ENCODE peak calls at places on chromosomes 1 and 21, in five cellular contexts. One of them, this sample, is unnamed.

GRCh38 chr1:103220503-103221095 is 112.3 kb upstream of the COL11A1 start:
- DNase-seq in neuronal stem cell: no peak
- DNase-seq in mesendoderm: no peak
- DNase-seq in H9: no peak
- DNase-seq in IMR-90: peak
- DNase-seq in this sample: no peak

GRCh38 chr1:38780133-38780532 is 79.4 kb downstream of the RRAGC start:
- DNase-seq in neuronal stem cell: no peak
- DNase-seq in mesendoderm: no peak
- DNase-seq in H9: no peak
- DNase-seq in IMR-90: no peak
- DNase-seq in this sample: no peak

GRCh38 chr1:235161685-235162327 is 756 bp upstream of the RBM34 start:
- DNase-seq in neuronal stem cell: no peak
- DNase-seq in mesendoderm: no peak
- DNase-seq in H9: no peak
- DNase-seq in IMR-90: no peak
- DNase-seq in this sample: no peak

GRCh38 chr1:167208624-167208976 is 12.1 kb upstream of the POU2F1 start:
- DNase-seq in neuronal stem cell: no peak
- DNase-seq in mesendoderm: no peak
- DNase-seq in H9: no peak
- DNase-seq in IMR-90: no peak
- DNase-seq in this sample: no peak

GRCh38 chr1:112998592-112999235 is 42.7 kb upstream of the SLC16A1 start:
- DNase-seq in neuronal stem cell: no peak
- DNase-seq in mesendoderm: peak
- DNase-seq in H9: no peak
- DNase-seq in IMR-90: peak
- DNase-seq in this sample: no peak

GRCh38 chr1:231354330-231355020 is 16.4 kb downstream of the SPRTN start:
- DNase-seq in neuronal stem cell: no peak
- DNase-seq in mesendoderm: no peak
- DNase-seq in H9: no peak
- DNase-seq in IMR-90: peak
- DNase-seq in this sample: no peak

GRCh38 chr1:98661544-98662353 is at the start of gene SNX7:
- DNase-seq in neuronal stem cell: peak
- DNase-seq in mesendoderm: peak
- DNase-seq in H9: peak
- DNase-seq in IMR-90: peak
- DNase-seq in this sample: peak

GRCh38 chr1:59427784-59428183 is 130.9 kb downstream of the FGGY start:
- DNase-seq in neuronal stem cell: no peak
- DNase-seq in mesendoderm: no peak
- DNase-seq in H9: no peak
- DNase-seq in IMR-90: no peak
- DNase-seq in this sample: no peak

GRCh38 chr1:81760487-81761097 is 40.1 kb upstream of the ADGRL2 start:
- DNase-seq in neuronal stem cell: no peak
- DNase-seq in mesendoderm: no peak
- DNase-seq in H9: no peak
- DNase-seq in IMR-90: peak
- DNase-seq in this sample: peak

GRCh38 chr1:226474443-226475111 is 66.7 kb upstream of the PARP1 start:
- DNase-seq in neuronal stem cell: no peak
- DNase-seq in mesendoderm: peak
- DNase-seq in H9: peak
- DNase-seq in IMR-90: no peak
- DNase-seq in this sample: no peak

GRCh38 chr21:44736291-44737004 is 25.1 kb upstream of the TSPEAR start:
- DNase-seq in neuronal stem cell: no peak
- DNase-seq in mesendoderm: no peak
- DNase-seq in H9: peak
- DNase-seq in IMR-90: no peak
- DNase-seq in this sample: no peak

GRCh38 chr21:41600116-41600515 is 92.2 kb upstream of the TMPRSS2 start:
- DNase-seq in neuronal stem cell: no peak
- DNase-seq in mesendoderm: no peak
- DNase-seq in H9: no peak
- DNase-seq in IMR-90: no peak
- DNase-seq in this sample: no peak

GRCh38 chr1:231702804-231703203 is 76.2 kb downstream of the DISC1 start:
- DNase-seq in neuronal stem cell: no peak
- DNase-seq in mesendoderm: peak
- DNase-seq in H9: no peak
- DNase-seq in IMR-90: peak
- DNase-seq in this sample: peak

GRCh38 chr21:43654806-43655489 is 4.3 kb downstream of the HSF2BP start:
- DNase-seq in neuronal stem cell: no peak
- DNase-seq in mesendoderm: no peak
- DNase-seq in H9: no peak
- DNase-seq in IMR-90: peak
- DNase-seq in this sample: peak

GRCh38 chr1:86277909-86278308 is 118.2 kb downstream of the ODF2L start:
- DNase-seq in neuronal stem cell: no peak
- DNase-seq in mesendoderm: peak
- DNase-seq in H9: no peak
- DNase-seq in IMR-90: no peak
- DNase-seq in this sample: no peak

GRCh38 chr21:26954591-26955214 is 12.2 kb downstream of the ADAMTS5 start:
- DNase-seq in neuronal stem cell: no peak
- DNase-seq in mesendoderm: no peak
- DNase-seq in H9: no peak
- DNase-seq in IMR-90: no peak
- DNase-seq in this sample: no peak

GRCh38 chr1:155071701-155072100 is 6.9 kb upstream of the EFNA3 start:
- DNase-seq in neuronal stem cell: peak
- DNase-seq in mesendoderm: peak
- DNase-seq in H9: peak
- DNase-seq in IMR-90: no peak
- DNase-seq in this sample: no peak

GRCh38 chr1:155068599-155068998 is 5.1 kb downstream of the EFNA4 start:
- DNase-seq in neuronal stem cell: no peak
- DNase-seq in mesendoderm: no peak
- DNase-seq in H9: no peak
- DNase-seq in IMR-90: no peak
- DNase-seq in this sample: no peak

GRCh38 chr1:155070721-155071556 is 7.4 kb downstream of the EFNA4 start:
- DNase-seq in neuronal stem cell: peak
- DNase-seq in mesendoderm: peak
- DNase-seq in H9: peak
- DNase-seq in IMR-90: peak
- DNase-seq in this sample: peak

GRCh38 chr1:155070392-155070700 is 6.8 kb downstream of the EFNA4 start:
- DNase-seq in neuronal stem cell: no peak
- DNase-seq in mesendoderm: no peak
- DNase-seq in H9: no peak
- DNase-seq in IMR-90: no peak
- DNase-seq in this sample: no peak

DNA sequence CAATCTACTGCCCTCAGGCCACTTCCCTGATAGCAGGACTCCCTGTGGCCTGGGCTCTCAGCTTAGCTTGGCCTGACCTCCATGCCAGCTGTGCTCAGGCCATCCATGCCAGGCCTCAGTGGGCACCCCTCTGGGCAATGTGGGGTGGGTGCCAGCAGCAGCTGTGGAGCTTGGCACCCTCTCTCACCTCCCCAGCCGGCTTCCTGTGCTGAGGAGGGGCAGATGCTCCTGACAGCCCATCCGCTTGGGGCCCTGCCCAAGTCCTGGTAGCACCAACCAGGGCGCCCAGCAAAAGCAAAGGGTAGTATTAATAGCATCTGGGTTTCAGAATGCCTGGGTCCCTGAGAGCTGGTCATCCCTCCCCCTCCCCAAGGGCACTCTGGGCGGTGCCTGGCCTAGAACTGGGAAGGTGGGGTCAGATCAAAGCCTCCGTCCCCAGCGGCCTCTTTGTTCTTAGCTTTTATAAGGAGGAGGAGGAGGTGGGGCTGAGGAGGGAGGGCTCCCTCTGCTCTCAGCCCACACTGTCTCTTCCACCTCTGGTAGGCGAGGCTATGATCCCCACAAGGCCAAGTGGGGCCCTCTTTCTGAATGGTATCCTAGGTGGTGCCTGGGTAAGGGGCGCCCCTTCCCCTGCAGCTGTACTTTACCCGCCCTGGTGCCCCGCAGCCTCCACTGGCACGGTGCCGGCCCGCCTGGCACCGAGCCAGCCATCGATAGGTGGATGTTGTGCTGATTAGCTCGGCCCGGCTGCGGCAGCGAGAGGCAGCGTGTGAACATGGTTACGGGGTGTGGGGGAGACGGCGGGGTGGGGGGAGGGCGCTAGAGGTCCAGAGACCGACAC is 6.2 kb downstream of the EFNA4 start:
- DNase-seq in neuronal stem cell: no peak
- DNase-seq in mesendoderm: no peak
- DNase-seq in H9: no peak
- DNase-seq in IMR-90: no peak
- DNase-seq in this sample: no peak
- H3K9ac ChIP-seq in neuronal stem cell: no peak
- H3K9ac ChIP-seq in mesendoderm: peak
- H3K9ac ChIP-seq in H9: no peak
- H3K9ac ChIP-seq in IMR-90: no peak
- H3K9ac ChIP-seq in this sample: no peak

DNA sequence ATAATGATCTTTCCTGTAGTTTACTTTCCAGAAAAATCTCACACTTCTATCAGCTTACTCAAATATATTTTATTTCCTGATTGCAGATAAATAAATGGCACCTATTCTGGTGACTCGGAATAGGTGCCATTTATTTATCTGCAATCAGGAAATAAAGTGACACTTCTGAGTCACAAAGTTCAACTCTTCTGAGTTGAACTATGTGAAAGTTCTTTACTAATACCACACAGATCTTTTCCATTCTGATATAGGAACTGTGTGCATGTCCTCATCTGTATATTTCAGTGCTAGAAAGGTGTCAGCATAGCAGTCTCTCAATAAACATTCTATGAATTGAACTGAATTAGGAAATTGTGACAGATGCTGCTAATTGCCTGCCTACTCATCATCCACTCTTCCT is 4.9 kb upstream of the VCAM1 start:
- DNase-seq in neuronal stem cell: no peak
- DNase-seq in mesendoderm: no peak
- DNase-seq in H9: no peak
- DNase-seq in IMR-90: no peak
- DNase-seq in this sample: no peak
- H4K8ac ChIP-seq in neuronal stem cell: no peak
- H4K8ac ChIP-seq in mesendoderm: no peak
- H4K8ac ChIP-seq in H9: no peak
- H4K8ac ChIP-seq in IMR-90: no peak
- H4K8ac ChIP-seq in this sample: no peak

GRCh38 chr1:246166841-246167240 is 340.2 kb downstream of the SMYD3 start:
- DNase-seq in neuronal stem cell: no peak
- DNase-seq in mesendoderm: no peak
- DNase-seq in H9: no peak
- DNase-seq in IMR-90: no peak
- DNase-seq in this sample: no peak
- H3K9ac ChIP-seq in neuronal stem cell: no peak
- H3K9ac ChIP-seq in mesendoderm: no peak
- H3K9ac ChIP-seq in H9: no peak
- H3K9ac ChIP-seq in IMR-90: no peak
- H3K9ac ChIP-seq in this sample: no peak

DNA sequence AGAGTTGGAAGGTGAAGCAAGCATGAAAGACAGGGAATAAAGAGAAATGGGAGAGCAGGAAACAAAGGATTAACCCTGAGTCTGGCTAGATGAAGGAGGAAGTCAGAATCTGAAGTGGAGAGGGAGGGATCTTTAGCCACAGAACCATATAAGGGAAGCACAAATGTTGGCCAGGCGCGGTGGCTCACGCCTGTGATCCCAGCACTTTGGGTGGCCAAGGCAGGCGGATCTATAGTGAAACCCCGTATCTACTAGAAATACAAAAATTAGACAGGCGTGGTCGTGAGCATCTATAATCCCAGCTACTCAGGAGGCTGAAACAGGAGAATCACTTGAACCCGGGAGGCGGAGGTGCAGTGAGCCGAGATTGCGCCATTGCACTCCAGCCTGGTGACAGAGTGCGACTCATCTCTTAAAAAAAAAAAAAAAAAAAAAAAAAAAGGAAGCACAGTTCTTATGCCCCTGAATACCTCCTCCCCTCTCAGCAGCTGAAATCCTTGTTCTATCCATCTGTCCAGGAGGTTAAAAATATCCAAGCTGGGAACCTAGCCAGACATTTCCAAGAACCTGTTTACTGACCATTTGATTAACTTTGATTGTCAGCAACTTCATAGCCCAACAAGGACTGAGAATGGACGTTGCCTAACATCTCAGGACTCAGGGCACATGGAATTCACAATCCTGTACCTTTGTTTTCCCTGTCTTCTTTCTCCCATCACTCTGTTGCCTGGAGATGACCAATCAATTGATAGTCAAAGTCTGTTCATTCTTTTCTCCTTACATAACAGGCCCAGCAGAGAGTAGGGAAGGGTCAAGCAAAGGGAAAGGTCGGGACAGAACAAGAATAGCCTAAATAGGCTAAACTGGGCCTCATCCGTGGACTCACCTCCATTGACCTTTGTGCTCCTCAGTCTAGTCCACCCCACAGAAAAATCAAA is 10.6 kb downstream of the TXNIP start:
- DNase-seq in neuronal stem cell: no peak
- DNase-seq in mesendoderm: peak
- DNase-seq in H9: no peak
- DNase-seq in IMR-90: peak
- DNase-seq in this sample: peak
- H4K8ac ChIP-seq in neuronal stem cell: no peak
- H4K8ac ChIP-seq in mesendoderm: no peak
- H4K8ac ChIP-seq in H9: no peak
- H4K8ac ChIP-seq in IMR-90: peak
- H4K8ac ChIP-seq in this sample: peak

DNA sequence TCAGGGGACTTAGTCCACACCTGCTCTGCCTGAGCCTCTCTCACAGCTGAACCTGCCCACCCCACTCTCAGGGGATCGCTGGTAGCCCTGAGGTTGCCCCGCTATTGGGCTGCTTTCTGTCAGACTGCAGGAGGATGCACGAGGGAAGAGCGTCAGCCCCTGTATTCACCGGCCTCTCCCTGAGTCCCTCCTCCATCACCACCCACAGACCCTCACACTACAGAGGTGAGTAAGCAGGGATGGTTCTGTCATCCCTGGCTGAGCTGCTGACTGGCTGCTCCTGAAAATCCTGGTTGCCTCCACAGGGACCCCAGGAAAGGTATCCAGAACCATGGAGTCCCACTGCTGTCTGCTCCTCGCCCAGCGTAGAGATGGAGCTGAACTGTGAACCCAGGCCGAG is 118.7 kb downstream of the SYT2 start:
- DNase-seq in neuronal stem cell: no peak
- DNase-seq in mesendoderm: no peak
- DNase-seq in H9: no peak
- DNase-seq in IMR-90: no peak
- DNase-seq in this sample: no peak
- H3K9ac ChIP-seq in neuronal stem cell: no peak
- H3K9ac ChIP-seq in mesendoderm: no peak
- H3K9ac ChIP-seq in H9: no peak
- H3K9ac ChIP-seq in IMR-90: no peak
- H3K9ac ChIP-seq in this sample: no peak